ENCODE peak calls at places on chromosomes 3 and 15, in four cellular contexts. F, N, L and V are unnamed samples.

GRCh38 chr15:78396976-78397375 is 41.0 kb upstream of the IREB2 start:
- DNase-seq in N (peak; percentile 82), L (peak; percentile 85), F (peak; percentile 94), V (peak; percentile 28)

GRCh38 chr3:50161320-50161719 is 6.2 kb downstream of the SEMA3F start:
- DNase-seq in L (peak; percentile 84), N (peak; percentile 87), F (peak; percentile 85), V (no peak)

GRCh38 chr3:127452321-127452821 is 138.2 kb downstream of the TPRA1 start:
- DNase-seq in N (no peak), L (no peak), F (peak; percentile 17), V (peak; percentile 35)

GRCh38 chr3:9226326-9226725 is 23.1 kb downstream of the SRGAP3 start:
- DNase-seq in L (no peak), N (no peak), F (no peak), V (no peak)

GRCh38 chr3:49058011-49058410 is 28.8 kb upstream of the IMPDH2 start:
- DNase-seq in F (no peak), L (no peak), N (no peak), V (no peak)

GRCh38 chr3:114418107-114418506 is 124.3 kb downstream of the TIGIT start:
- DNase-seq in L (no peak), N (no peak), F (no peak), V (no peak)

GRCh38 chr3:173275740-173276139 is 121.8 kb upstream of the NLGN1 start:
- DNase-seq in F (no peak), L (no peak), N (no peak), V (no peak)

GRCh38 chr3:177195242-177195940 is 1.9 kb downstream of the TBL1XR1 start:
- DNase-seq in F (no peak), N (no peak), L (peak; percentile 40), V (no peak)

GRCh38 chr15:52976050-52976449 is 185.9 kb upstream of the ONECUT1 start:
- DNase-seq in N (no peak), F (no peak), L (no peak), V (no peak)

GRCh38 chr3:126098391-126098858 is 14.5 kb upstream of the SLC41A3 start:
- DNase-seq in L (no peak), N (no peak), F (no peak), V (no peak)

GRCh38 chr15:34603095-34603494 is 19.6 kb upstream of the GOLGA8B start:
- DNase-seq in F (no peak), N (no peak), L (no peak), V (no peak)

GRCh38 chr15:101203029-101203428 is 48.8 kb downstream of the CHSY1 start:
- DNase-seq in L (no peak), F (no peak), N (no peak), V (no peak)

GRCh38 chr3:23685484-23686258 is 120.1 kb upstream of the UBE2E1 start:
- DNase-seq in N (peak; percentile 67), L (peak; percentile 88), F (peak; percentile 68), V (peak; percentile 69)

GRCh38 chr15:83911345-83911744 is 257.4 kb downstream of the ADAMTSL3 start:
- DNase-seq in L (no peak), N (no peak), F (no peak), V (no peak)

GRCh38 chr3:182818296-182818978 is 25.1 kb downstream of the ATP11B start:
- DNase-seq in F (no peak), N (no peak), L (no peak), V (no peak)
- TF ChIP-seq CTCF in F (no peak), N (no peak), L (no peak), V (no peak)

GRCh38 chr3:54843352-54843751 is 84.5 kb downstream of the LRTM1 start:
- DNase-seq in F (no peak), N (no peak), L (no peak), V (no peak)

GRCh38 chr3:54836876-54837275 is 91.0 kb downstream of the LRTM1 start:
- DNase-seq in L (no peak), N (no peak), F (no peak), V (no peak)

GRCh38 chr3:54841461-54841860 is 86.4 kb downstream of the LRTM1 start:
- DNase-seq in L (no peak), F (no peak), N (no peak), V (no peak)

GRCh38 chr3:54835701-54836100 is 92.2 kb downstream of the LRTM1 start:
- DNase-seq in N (no peak), L (no peak), F (no peak), V (no peak)

DNA sequence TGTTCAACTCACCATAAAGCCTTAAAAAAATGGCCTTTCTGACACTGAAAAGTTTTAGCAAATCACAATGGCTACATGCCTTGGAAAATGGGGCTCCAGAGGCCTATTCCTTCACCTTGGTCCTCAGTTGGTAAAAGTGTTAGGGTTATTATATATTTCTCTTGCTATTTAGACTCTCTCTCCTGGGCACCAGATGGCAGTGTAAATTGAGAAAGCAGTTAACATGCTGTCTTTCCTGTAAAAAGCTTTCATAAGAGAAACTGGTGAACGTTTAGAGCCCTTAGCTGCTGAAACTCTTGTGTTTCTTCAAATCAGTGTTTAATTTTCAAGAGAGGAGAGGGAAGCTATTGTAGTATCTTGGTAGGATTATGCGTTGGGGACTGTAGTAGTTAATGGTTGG is 89.9 kb downstream of the LRTM1 start:
- DNase-seq in N (no peak), L (no peak), F (no peak), V (no peak)
- TF ChIP-seq CTCF in N (no peak), L (no peak), F (no peak), V (no peak)

GRCh38 chr3:133926736-133927542 is 31.3 kb upstream of the RAB6B start:
- DNase-seq in L (no peak), N (no peak), F (no peak), V (no peak)
- TF ChIP-seq CTCF in L (no peak), N (no peak), F (no peak), V (no peak)

DNA sequence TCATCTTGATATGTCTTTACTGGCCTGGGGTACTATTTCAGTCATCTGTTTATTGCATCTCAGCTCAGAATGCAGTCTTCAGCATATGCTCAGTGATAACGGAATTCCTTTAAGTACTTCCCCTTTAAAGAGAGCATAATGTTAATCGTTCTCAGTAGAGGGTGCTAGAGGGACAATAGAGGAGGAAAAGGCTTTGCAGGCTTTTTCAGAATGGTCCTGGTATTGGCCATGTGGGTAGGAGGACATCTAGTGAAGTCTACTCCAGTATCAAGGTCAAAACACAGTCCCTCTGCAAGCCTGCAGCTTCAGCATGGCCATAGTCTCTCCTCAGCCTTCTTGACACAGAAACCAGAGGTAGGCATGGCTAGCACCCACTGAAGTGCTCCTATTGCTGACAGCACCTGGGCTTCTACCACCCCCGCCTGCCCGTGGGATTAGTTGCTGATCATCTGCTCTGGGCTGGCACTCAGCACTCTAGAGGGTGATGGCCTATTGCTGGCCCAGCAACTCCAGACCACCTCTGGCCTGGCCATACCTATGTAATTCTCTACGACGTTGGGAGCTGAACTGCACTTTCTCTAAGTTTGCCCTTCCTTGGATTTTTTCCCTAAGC is 65.4 kb downstream of the KCNH8 start:
- DNase-seq in L (no peak), F (no peak), N (no peak), V (no peak)
- TF ChIP-seq CTCF in L (no peak), F (no peak), N (no peak), V (no peak)

DNA sequence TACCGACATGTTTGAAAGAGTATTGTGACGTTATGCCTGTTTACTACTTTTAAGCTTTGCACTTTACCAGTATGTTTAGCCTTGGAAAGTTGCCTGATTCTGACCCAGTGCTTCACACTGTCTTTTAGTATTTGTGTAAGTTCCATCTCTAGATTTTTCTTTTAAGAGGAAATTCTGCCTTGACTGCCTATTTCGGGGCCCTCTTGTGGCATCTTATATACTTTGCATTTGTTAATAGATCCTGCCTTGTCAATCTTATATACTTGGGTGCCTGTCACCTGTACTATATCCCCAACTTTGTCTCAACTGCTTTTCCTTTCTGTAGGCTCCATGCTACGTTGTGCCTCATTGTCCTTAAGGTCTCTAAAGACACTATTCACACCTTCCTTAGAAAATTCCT is 244.6 kb downstream of the STXBP5L start:
- DNase-seq in L (no peak), N (no peak), F (no peak), V (no peak)
- TF ChIP-seq CTCF in L (no peak), N (no peak), F (no peak), V (no peak)

DNA sequence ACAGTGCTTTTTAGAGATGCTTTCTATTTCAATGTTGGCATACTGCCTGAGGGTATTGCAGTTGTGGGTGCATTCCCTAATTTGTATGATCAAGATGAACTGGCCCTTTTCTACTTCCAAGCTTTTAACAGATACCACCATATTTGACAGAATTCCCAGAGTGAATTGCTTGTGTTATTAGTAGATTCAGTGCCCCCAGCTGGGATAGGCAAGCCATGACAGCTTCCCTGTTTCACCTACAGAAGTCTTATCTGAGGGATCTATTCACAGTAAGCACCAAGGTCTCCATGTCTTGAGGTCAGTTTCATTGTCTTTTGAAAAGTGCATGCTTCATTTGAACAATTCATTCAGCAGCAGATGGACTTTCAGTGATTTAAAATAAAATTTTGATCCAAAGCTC is 68.8 kb upstream of the GOLGA6B start:
- DNase-seq in N (no peak), F (no peak), L (no peak), V (no peak)
- TF ChIP-seq CTCF in N (no peak), F (no peak), L (no peak), V (no peak)

GRCh38 chr3:14915636-14916222 is 31.7 kb upstream of the NR2C2 start:
- DNase-seq in N (no peak), L (no peak), F (peak; percentile 1), V (no peak)
- TF ChIP-seq CTCF in N (no peak), L (peak; percentile 29), F (peak; percentile 33), V (peak; percentile 11)